ENCODE peak calls at places on chromosomes 16 and 17, in seven cellular contexts. N, H, D, Y, E, T and W are unnamed samples. For H3K9me3, the result is how much of the 10 kb centered on the place peaks cover.

GRCh38 chr17:77555110-77555509 is 403.4 kb upstream of the TNRC6C start:
- DNase-seq in E (no peak), D (no peak), T (no peak), H (peak), N (no peak), Y (no peak), W (no peak)

GRCh38 chr17:562174-562573 is 152.5 kb downstream of the VPS53 start:
- DNase-seq in Y (no peak), D (no peak), E (no peak), N (no peak), H (no peak), T (no peak), W (no peak)

GRCh38 chr17:56440391-56440790 is 153.1 kb upstream of the NOG start:
- DNase-seq in N (no peak), E (no peak), Y (no peak), H (no peak), T (no peak), D (no peak), W (no peak)

GRCh38 chr17:16444258-16444886 is 29.0 kb downstream of the TRPV2 start:
- DNase-seq in Y (no peak), E (no peak), N (peak), H (no peak), T (peak), D (no peak), W (peak)

GRCh38 chr16:11179569-11179968 is 76.4 kb downstream of the SOCS1 start:
- DNase-seq in E (no peak), H (no peak), D (no peak), T (no peak), N (no peak), Y (no peak), W (no peak)

GRCh38 chr17:34379876-34380275 is 16.8 kb upstream of the CCL1 start:
- DNase-seq in H (no peak), T (no peak), Y (no peak), N (no peak), E (no peak), D (no peak), W (no peak)

GRCh38 chr16:79564594-79565210 is 35.8 kb downstream of the MAF start:
- DNase-seq in Y (no peak), T (no peak), D (no peak), N (no peak), E (no peak), H (no peak), W (no peak)

GRCh38 chr16:1674751-1675664 is 3.1 kb upstream of the JPT2 start:
- DNase-seq in N (no peak), T (peak), Y (peak), H (no peak), D (no peak), E (no peak), W (no peak)

GRCh38 chr16:68086336-68086821 is 1.2 kb downstream of the NFATC3 start:
- DNase-seq in N (no peak), E (peak), H (no peak), D (no peak), Y (no peak), T (peak), W (no peak)

GRCh38 chr17:28988475-28988874 is 17.4 kb downstream of the SEZ6 start:
- DNase-seq in D (no peak), Y (no peak), H (no peak), N (no peak), T (no peak), E (no peak), W (no peak)

GRCh38 chr17:58335061-58335731 is 6.6 kb upstream of the TSPOAP1 start:
- DNase-seq in Y (no peak), D (no peak), E (no peak), H (no peak), T (no peak), N (peak), W (no peak)

GRCh38 chr16:57513371-57514102 is 22.8 kb downstream of the CCDC102A start:
- DNase-seq in D (no peak), T (no peak), N (peak), Y (no peak), E (no peak), H (no peak), W (no peak)

GRCh38 chr17:69066482-69066881 is 5.8 kb upstream of the ABCA9 start:
- DNase-seq in H (no peak), D (no peak), Y (no peak), E (no peak), N (no peak), T (no peak), W (no peak)

GRCh38 chr17:42647778-42648177 is 11.3 kb upstream of the TUBG2 start:
- DNase-seq in D (no peak), N (no peak), E (no peak), H (no peak), T (no peak), Y (no peak), W (no peak)

GRCh38 chr16:27428035-27428785 is 26.2 kb downstream of the IL21R start:
- DNase-seq in T (no peak), E (no peak), H (no peak), D (no peak), N (no peak), Y (no peak), W (no peak)

GRCh38 chr17:76640550-76641380 is 2.8 kb downstream of the ST6GALNAC1 start:
- DNase-seq in N (no peak), H (no peak), E (no peak), Y (no peak), D (no peak), T (no peak), W (peak)

GRCh38 chr17:43431741-43432523 is 33.1 kb downstream of the ARL4D start:
- DNase-seq in H (no peak), N (no peak), T (no peak), Y (no peak), E (peak), D (no peak), W (no peak)

GRCh38 chr16:59886021-59886420 is 1151.9 kb upstream of the GOT2 start:
- DNase-seq in Y (no peak), N (no peak), H (peak), D (peak), T (peak), E (no peak), W (no peak)

GRCh38 chr17:82407255-82407654 is 10.9 kb upstream of the HEXD start:
- DNase-seq in Y (no peak), T (peak), D (peak), H (peak), E (no peak), N (no peak), W (no peak)

GRCh38 chr17:76199466-76199865 is 40.8 kb downstream of the RNF157 start:
- DNase-seq in E (no peak), Y (no peak), D (no peak), T (no peak), N (no peak), H (no peak), W (no peak)

GRCh38 chr17:50511058-50511457 is 2.8 kb downstream of the MYCBPAP start:
- DNase-seq in N (peak), D (no peak), Y (no peak), E (no peak), T (peak), H (no peak), W (no peak)

GRCh38 chr16:30626230-30626629 is 16.0 kb upstream of the ZNF689 start:
- DNase-seq in T (no peak), E (no peak), H (no peak), Y (no peak), N (no peak), D (no peak), W (no peak)

GRCh38 chr16:81616321-81617020 is 162.6 kb upstream of the PLCG2 start:
- DNase-seq in H (peak), Y (no peak), E (peak), N (peak), T (no peak), D (peak), W (peak)

GRCh38 chr16:51152691-51153261 is 1.7 kb upstream of the SALL1 start:
- DNase-seq in E (no peak), H (no peak), Y (no peak), D (no peak), T (no peak), N (no peak), W (no peak)

GRCh38 chr16:71338193-71338592 is 20.3 kb upstream of the CALB2 start:
- DNase-seq in H (no peak), D (no peak), E (no peak), T (peak), Y (no peak), N (no peak), W (no peak)

GRCh38 chr16:66996324-66996982 is 8.1 kb downstream of the CES4A start:
- DNase-seq in Y (peak), D (peak), N (no peak), E (no peak), T (peak), H (peak), W (no peak)

GRCh38 chr17:28716740-28717577 is 709 bp downstream of the RAB34 start:
- DNase-seq in N (peak), H (peak), Y (no peak), E (peak), T (peak), D (peak), W (no peak)

GRCh38 chr17:77728022-77728671 is 230.4 kb upstream of the TNRC6C start:
- DNase-seq in T (peak), N (no peak), E (no peak), Y (no peak), D (peak), H (peak), W (peak)

GRCh38 chr16:16149710-16150116 is 73.6 kb downstream of the ABCC6 start:
- DNase-seq in H (no peak), T (no peak), D (no peak), Y (no peak), E (no peak), N (no peak), W (no peak)

GRCh38 chr16:9072806-9073341 is 18.6 kb upstream of the HAPSTR1 start:
- DNase-seq in Y (peak), T (peak), H (no peak), N (no peak), E (no peak), D (no peak), W (no peak)

GRCh38 chr16:89031715-89032659 is 55.0 kb upstream of the CBFA2T3 start:
- DNase-seq in Y (no peak), E (no peak), T (no peak), H (no peak), N (peak), D (peak), W (peak)

GRCh38 chr16:81798311-81799137 is 19.4 kb downstream of the PLCG2 start:
- DNase-seq in N (peak), T (no peak), D (no peak), Y (no peak), H (no peak), E (no peak), W (no peak)

GRCh38 chr17:41654134-41654907 is 29.9 kb upstream of the KRT17 start:
- DNase-seq in T (peak), D (no peak), Y (no peak), E (no peak), N (peak), H (peak), W (no peak)

DNA sequence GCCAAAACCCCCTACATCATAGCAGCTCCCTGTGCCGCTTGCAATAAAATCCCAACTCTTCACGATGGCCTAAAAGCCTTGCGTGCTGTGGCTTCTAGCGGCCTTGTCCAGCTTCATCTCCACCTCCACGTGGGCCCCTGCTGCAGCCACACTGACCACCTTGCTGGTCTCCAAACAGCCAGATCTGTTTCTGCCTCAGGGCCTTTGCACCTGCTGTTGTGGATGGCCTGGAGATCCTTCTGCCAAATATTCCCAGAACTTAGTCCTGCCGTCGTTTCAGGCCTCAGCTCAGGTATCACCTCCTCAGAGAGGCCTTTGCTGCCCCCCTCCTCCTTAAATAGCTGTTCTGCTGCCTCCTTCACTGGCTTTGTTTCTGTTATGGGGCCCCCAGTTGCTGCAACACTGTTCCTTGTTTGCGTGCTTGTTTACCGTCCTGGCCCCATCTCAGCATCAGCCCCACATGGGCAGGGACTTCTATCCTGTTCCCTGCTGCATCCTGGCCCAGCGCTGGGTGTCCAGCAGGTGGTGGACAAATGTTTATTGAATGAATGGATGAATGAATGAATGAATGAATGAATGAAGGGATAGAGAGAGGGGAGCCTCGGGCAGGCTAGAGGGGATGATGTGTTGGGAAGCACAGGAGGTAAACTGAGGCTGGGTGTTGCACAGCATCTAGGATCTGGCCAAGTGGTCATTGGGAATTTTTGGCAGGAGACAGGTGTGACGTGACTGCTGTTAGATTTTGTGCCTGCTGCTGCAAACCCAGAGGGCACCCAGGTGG is 171.0 kb upstream of the GSE1 start:
- DNase-seq in H (no peak), Y (no peak), D (no peak), T (no peak), N (no peak), E (no peak), W (no peak)
- TF ChIP-seq CTCF in H (no peak), Y (no peak), D (no peak), T (no peak), N (no peak), E (no peak), W (no peak)

GRCh38 chr16:351804-352520 is 561 bp downstream of the AXIN1 start:
- DNase-seq in Y (no peak), N (peak), E (peak), H (no peak), T (no peak), D (peak), W (no peak)

GRCh38 chr16:354286-354881 is 1.9 kb upstream of the AXIN1 start:
- DNase-seq in E (no peak), H (no peak), Y (no peak), T (no peak), D (no peak), N (peak), W (no peak)

GRCh38 chr16:354971-355441 is 2.5 kb upstream of the AXIN1 start:
- DNase-seq in Y (no peak), N (peak), E (no peak), D (no peak), H (no peak), T (no peak), W (no peak)

GRCh38 chr16:353404-354285 is 1.1 kb upstream of the AXIN1 start:
- DNase-seq in N (peak), D (no peak), T (no peak), E (no peak), H (no peak), Y (no peak), W (no peak)

GRCh38 chr16:352547-353403 is at the start of gene AXIN1:
- DNase-seq in N (peak), D (peak), Y (peak), E (peak), T (peak), H (peak), W (peak)
- H3K4me3 ChIP-seq in N (peak), D (peak), Y (peak), E (peak), T (peak), H (peak), W (peak)

GRCh38 chr16:53421248-53421647 is 13.0 kb upstream of the RBL2 start:
- DNase-seq in N (no peak), T (no peak), E (no peak), Y (no peak), D (no peak), H (no peak), W (peak)
- H3K9me3 ChIP-seq in N (under half), T (under half), E (under half), Y (under half), D (under half), H (under half), W (under half)

GRCh38 chr17:73643012-73643845 is 1.0 kb downstream of the SDK2 start:
- DNase-seq in D (peak), T (peak), H (no peak), E (peak), Y (no peak), N (no peak), W (peak)
- TF ChIP-seq CTCF in D (no peak), T (no peak), H (peak), E (peak), Y (no peak), N (no peak), W (peak)

GRCh38 chr16:54503436-54503835 is 216.8 kb upstream of the IRX3 start:
- DNase-seq in E (no peak), N (no peak), T (no peak), D (no peak), H (no peak), Y (no peak), W (no peak)

GRCh38 chr16:54505479-54506247 is 219.1 kb upstream of the IRX3 start:
- DNase-seq in Y (no peak), E (no peak), T (no peak), N (no peak), H (no peak), D (no peak), W (no peak)

GRCh38 chr16:54504372-54504771 is 217.8 kb upstream of the IRX3 start:
- DNase-seq in E (no peak), D (no peak), T (no peak), Y (no peak), N (no peak), H (peak), W (no peak)

GRCh38 chr16:54501797-54502196 is 215.2 kb upstream of the IRX3 start:
- DNase-seq in Y (no peak), N (no peak), T (no peak), H (no peak), E (no peak), D (no peak), W (no peak)

GRCh38 chr16:54503011-54503410 is 216.4 kb upstream of the IRX3 start:
- DNase-seq in H (peak), Y (no peak), T (no peak), E (no peak), D (peak), N (peak), W (no peak)
- H3K4me3 ChIP-seq in H (no peak), Y (no peak), T (no peak), E (no peak), D (no peak), N (no peak), W (no peak)

GRCh38 chr16:19662351-19662750 is 55.7 kb downstream of the KNOP1 start:
- DNase-seq in N (no peak), D (no peak), Y (no peak), H (no peak), T (no peak), E (no peak), W (no peak)
- H3K9me3 ChIP-seq in N (under half), D (under half), Y (under half), H (under half), T (under half), E (under half), W (under half)

DNA sequence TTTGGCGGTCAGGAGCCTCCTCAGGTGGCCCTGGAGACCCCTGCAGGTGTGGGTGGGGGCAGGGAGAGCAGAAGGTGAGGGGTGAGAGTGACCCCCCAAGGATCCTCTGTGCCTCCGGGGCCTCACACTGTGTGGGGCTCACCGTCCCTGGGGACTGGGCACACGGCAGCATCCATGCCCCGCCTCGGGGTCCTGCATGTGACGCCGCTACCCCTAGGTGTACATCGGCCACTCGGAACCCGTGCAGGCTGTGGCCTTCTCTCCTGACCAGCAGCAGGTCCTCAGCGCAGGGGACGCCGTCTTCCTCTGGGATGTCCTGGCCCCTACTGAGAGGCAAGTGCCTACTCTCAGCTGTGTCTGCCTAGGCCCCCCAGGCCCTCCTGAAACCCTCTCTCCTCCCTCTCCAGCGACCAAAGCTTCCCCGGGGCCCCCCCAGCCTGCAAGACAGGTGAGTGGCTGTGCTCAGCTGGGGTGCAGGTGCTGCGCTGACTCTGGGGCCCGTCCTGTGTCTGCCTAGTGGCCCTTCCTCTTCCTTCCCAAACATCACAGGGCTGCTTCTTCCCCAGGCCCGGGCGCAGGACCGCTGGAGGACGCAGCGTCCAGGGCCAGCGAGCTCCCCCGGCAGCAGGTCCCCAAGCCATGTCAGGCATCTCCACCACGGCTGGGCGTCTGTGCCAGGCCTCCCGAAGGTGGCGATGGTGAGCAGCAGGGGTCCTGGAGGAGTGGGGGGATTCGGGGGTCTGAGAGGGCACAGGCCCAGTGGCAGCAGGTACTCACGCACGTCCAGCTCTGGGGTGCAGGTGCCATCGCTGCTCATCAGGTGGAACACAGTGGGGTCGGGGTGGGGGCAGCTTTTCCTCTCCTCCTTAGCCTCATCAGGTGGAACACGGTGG is 9.0 kb upstream of the RHOT2 start:
- DNase-seq in Y (no peak), D (no peak), H (no peak), T (no peak), N (no peak), E (no peak), W (no peak)
- TF ChIP-seq CTCF in Y (no peak), D (no peak), H (no peak), T (peak), N (no peak), E (no peak), W (peak)

DNA sequence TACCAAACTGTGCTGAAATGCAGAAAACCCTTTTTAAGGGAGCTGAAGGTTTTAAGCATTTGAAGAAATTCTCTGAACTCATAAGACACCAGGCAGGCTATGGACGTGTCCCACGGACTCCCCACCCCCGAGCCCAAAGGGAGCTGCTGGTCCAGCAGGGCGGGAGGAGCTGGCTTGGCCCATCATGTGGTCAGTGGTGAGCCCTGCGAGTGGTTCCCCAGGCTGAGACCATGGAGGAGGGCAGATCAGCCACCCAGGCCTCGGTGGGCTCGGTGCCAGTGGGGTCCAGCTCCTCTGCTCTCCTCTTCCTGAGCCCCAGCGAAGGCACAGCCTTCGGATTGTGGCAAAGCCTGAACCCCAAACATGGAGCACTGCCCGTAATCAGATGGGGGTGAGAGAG is 27.0 kb downstream of the LGALS3BP start:
- DNase-seq in D (no peak), Y (no peak), H (no peak), N (no peak), E (no peak), T (no peak), W (no peak)
- H3K4me3 ChIP-seq in D (no peak), Y (no peak), H (no peak), N (no peak), E (no peak), T (no peak), W (no peak)

GRCh38 chr16:63228259-63228658 is 1192.0 kb upstream of the CDH8 start:
- DNase-seq in H (no peak), D (no peak), E (no peak), N (no peak), Y (no peak), T (no peak), W (no peak)
- H3K9me3 ChIP-seq in H (under half), D (under half), E (under half), N (under half), Y (under half), T (under half), W (under half)